ENCODE peak calls at places on chromosome 19, in four cellular contexts. M, F, E and J are unnamed samples.

GRCh38 chr19:9961103-9961502 is 24.8 kb upstream of the OLFM2 start:
- DNase-seq in M (no peak), F (no peak), E (no peak), J (no peak)

GRCh38 chr19:33445752-33446070 is 72.2 kb downstream of the CEBPG start:
- DNase-seq in M (no peak), F (no peak), E (no peak), J (no peak)

GRCh38 chr19:2239173-2239572 is 2.5 kb downstream of the SF3A2 start:
- DNase-seq in M (no peak), F (no peak), E (no peak), J (no peak)

GRCh38 chr19:11195169-11195568 is 2.2 kb downstream of the KANK2 start:
- DNase-seq in M (no peak), F (no peak), E (no peak), J (no peak)

GRCh38 chr19:5696196-5697021 is 6.3 kb downstream of the RPL36 start:
- DNase-seq in M (no peak), F (no peak), E (no peak), J (no peak)

GRCh38 chr19:40831502-40832430 is 18.5 kb downstream of the CYP2A6 start:
- DNase-seq in M (no peak), F (no peak), E (no peak), J (peak)

GRCh38 chr19:53511933-53512374 is 26.0 kb upstream of the ZNF331 start:
- DNase-seq in M (peak), F (peak), E (peak), J (peak)

GRCh38 chr19:5828661-5829566 is 10.6 kb downstream of the FUT6 start:
- DNase-seq in M (no peak), F (peak), E (no peak), J (no peak)

GRCh38 chr19:49931293-49932040 is 2.2 kb upstream of the NUP62 start:
- DNase-seq in M (no peak), F (no peak), E (no peak), J (no peak)

GRCh38 chr19:13463296-13463695 is 43.0 kb downstream of the CACNA1A start:
- DNase-seq in M (no peak), F (peak), E (peak), J (no peak)

GRCh38 chr19:38429055-38429810 is 3.2 kb upstream of the RASGRP4 start:
- DNase-seq in M (peak), F (no peak), E (no peak), J (peak)

GRCh38 chr19:5977222-5977784 is 637 bp downstream of the RANBP3 start:
- DNase-seq in M (no peak), F (no peak), E (no peak), J (no peak)

GRCh38 chr19:41133260-41133659 is 19.0 kb downstream of the CYP2F1 start:
- DNase-seq in M (no peak), F (no peak), E (no peak), J (no peak)

GRCh38 chr19:8355631-8356402 is 8.1 kb upstream of the ANGPTL4 start:
- DNase-seq in M (no peak), F (peak), E (no peak), J (peak)

GRCh38 chr19:34598217-34599155 is 78.5 kb downstream of the SCGB2B2 start:
- DNase-seq in M (no peak), F (no peak), E (no peak), J (no peak)

GRCh38 chr19:15421726-15422260 is 3.0 kb upstream of the AKAP8L start:
- DNase-seq in M (no peak), F (no peak), E (no peak), J (no peak)